ENCODE peak calls at places on chromosome 16, in four cellular contexts. S is fibroblast of the aortic adventitia, N is H7, K is mesendoderm. T is an unnamed sample.

GRCh38 chr16:354286-354881 is 1.9 kb upstream of the AXIN1 start:
- DNase-seq in S (no peak), N (no peak), K (no peak), T (no peak)

GRCh38 chr16:87713469-87714229 is 52.1 kb downstream of the KLHDC4 start:
- DNase-seq in S (no peak), N (no peak), K (no peak), T (no peak)

GRCh38 chr16:28313587-28313986 is 21.3 kb downstream of the SBK1 start:
- DNase-seq in S (no peak), N (no peak), K (no peak), T (no peak)

GRCh38 chr16:58501242-58502131 is 1.5 kb downstream of the NDRG4 start:
- DNase-seq in S (no peak), N (peak; percentile 98), K (peak; percentile 91), T (peak; percentile 95)

GRCh38 chr16:2156849-2157224 is 1.3 kb downstream of the TRAF7 start:
- DNase-seq in S (no peak), N (no peak), K (no peak), T (no peak)

GRCh38 chr16:81537721-81538561 is 93.3 kb downstream of the CMIP start:
- DNase-seq in S (peak; percentile 80), N (no peak), K (no peak), T (no peak)

GRCh38 chr16:75908718-75909117 is 182.4 kb upstream of the CPHXL start:
- DNase-seq in S (no peak), N (no peak), K (peak; percentile 8), T (no peak)

GRCh38 chr16:15829460-15829859 is 27.4 kb downstream of the MYH11 start:
- DNase-seq in S (peak; percentile 25), N (peak; percentile 45), K (peak; percentile 30), T (peak; percentile 46)

GRCh38 chr16:15415411-15416070 is 18.8 kb upstream of the BMERB1 start:
- DNase-seq in S (no peak), N (no peak), K (no peak), T (no peak)

GRCh38 chr16:55613578-55614333 is 42.0 kb upstream of the SLC6A2 start:
- DNase-seq in S (no peak), N (no peak), K (peak; percentile 71), T (no peak)

GRCh38 chr16:85825326-85825725 is 25.8 kb downstream of the COX4I1 start:
- DNase-seq in S (no peak), N (peak; percentile 86), K (peak; percentile 30), T (peak; percentile 61)

GRCh38 chr16:85735225-85735722 is 15.6 kb downstream of the C16orf74 start:
- DNase-seq in S (no peak), N (no peak), K (no peak), T (no peak)

GRCh38 chr16:5895137-5895536 is 797.5 kb upstream of the EEF2KMT start:
- DNase-seq in S (no peak), N (no peak), K (no peak), T (no peak)

GRCh38 chr16:20074089-20074956 is 633 bp upstream of the GPR139 start:
- DNase-seq in S (no peak), N (peak; percentile 40), K (no peak), T (peak; percentile 56)

GRCh38 chr16:11499295-11500089 is 87.2 kb downstream of the LITAF start:
- DNase-seq in S (no peak), N (peak; percentile 59), K (peak; percentile 45), T (peak; percentile 63)

GRCh38 chr16:1021553-1022160 is 40.1 kb downstream of the SOX8 start:
- DNase-seq in S (no peak), N (no peak), K (no peak), T (no peak)

GRCh38 chr16:57903656-57904055 is 67.3 kb downstream of the CNGB1 start:
- DNase-seq in S (no peak), N (no peak), K (no peak), T (no peak)

GRCh38 chr16:84460406-84461028 is 43.9 kb downstream of the MEAK7 start:
- DNase-seq in S (no peak), N (no peak), K (no peak), T (peak; percentile 26)

GRCh38 chr16:51149251-51149661 is 1.8 kb downstream of the SALL1 start:
- DNase-seq in S (no peak), N (no peak), K (no peak), T (peak; percentile 48)

GRCh38 chr16:12002447-12003006 is 26.0 kb downstream of the SNX29 start:
- DNase-seq in S (peak; percentile 57), N (no peak), K (no peak), T (no peak)

DNA sequence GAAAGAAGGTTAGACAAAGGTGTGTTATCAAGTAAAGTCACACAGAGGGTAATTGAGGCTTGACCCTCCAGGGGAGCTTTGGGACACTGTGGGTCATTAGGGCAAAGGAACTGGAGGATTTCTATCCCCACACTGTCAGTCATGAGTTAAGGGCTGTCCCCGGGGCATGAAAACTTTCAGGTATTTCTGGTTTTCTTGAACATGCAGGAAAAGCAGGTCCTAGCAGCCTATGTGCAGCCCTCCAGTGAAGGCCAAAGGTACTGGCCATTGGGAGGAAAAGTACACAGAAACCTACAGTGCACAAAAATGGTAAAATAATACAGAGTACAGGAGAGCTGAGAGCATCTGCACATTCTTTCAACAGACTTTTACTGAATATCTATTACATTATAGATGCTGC is 44.4 kb upstream of the SCNN1B start:
- DNase-seq in S (no peak), N (no peak), K (no peak), T (no peak)
- H3K4me3 ChIP-seq in S (no peak overlapping the region), N (no peak overlapping the region), K (no peak overlapping the region), T (no peak overlapping the region)

DNA sequence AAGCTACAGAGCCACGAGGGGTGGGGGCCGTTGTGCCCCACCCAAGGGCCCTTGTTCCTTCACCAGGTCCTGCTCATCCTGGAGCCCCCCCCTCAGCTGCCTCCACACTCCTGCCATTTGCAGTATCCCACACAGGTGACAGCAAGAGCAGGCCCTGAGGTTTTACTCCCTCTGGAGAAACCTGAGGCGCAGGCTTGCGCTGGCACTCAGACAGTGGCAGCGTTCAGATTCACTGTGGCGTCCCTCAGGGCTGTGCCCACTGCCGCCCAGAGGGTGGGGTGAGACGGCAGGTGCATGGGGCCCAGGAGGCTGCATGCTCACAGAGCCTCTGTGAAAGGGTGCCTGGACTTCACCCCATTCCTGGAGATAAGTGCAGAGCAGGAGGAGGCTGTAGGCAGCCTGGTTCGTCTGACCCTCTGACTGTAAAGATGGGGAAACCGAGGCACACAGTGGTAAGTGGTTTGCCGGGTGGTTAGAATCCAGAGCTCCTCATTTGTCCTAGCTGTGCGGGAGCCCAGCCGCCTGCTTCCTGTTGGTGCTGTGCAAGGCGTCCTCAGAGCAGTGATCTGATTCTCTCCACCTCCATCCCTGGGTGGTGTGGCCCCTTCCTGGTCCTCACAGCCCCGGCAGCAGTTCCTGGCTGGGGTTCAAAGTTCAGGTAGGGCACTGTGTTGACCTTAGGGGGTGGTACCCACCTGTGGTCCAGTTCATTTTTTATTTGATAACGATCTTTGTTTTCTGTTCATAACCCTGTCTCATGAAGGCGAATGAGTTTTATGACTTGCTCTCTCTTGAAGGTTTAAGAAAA is 1.6 kb downstream of the SPIRE2 start:
- DNase-seq in S (no peak), N (no peak), K (no peak), T (no peak)
- H3K4me3 ChIP-seq in S (no peak overlapping the region), N (no peak overlapping the region), K (no peak overlapping the region), T (peak overlapping the region; percentile 79)

GRCh38 chr16:13988038-13988437 is 68.1 kb downstream of the ERCC4 start:
- DNase-seq in S (no peak), N (no peak), K (no peak), T (no peak)
- H3K4me3 ChIP-seq in S (no peak overlapping the region), N (no peak overlapping the region), K (no peak overlapping the region), T (no peak overlapping the region)

GRCh38 chr16:49499018-49499785 is 125.6 kb downstream of the C16orf78 start:
- DNase-seq in S (no peak), N (no peak), K (peak; percentile 82), T (peak; percentile 72)
- H3K4me3 ChIP-seq in S (no peak overlapping the region), N (no peak overlapping the region), K (no peak overlapping the region), T (no peak overlapping the region)

GRCh38 chr16:4293181-4293716 is 20.4 kb upstream of the TFAP4 start:
- DNase-seq in S (no peak), N (peak; percentile 63), K (no peak), T (no peak)
- H3K4me3 ChIP-seq in S (no peak overlapping the region), N (no peak overlapping the region), K (no peak overlapping the region), T (peak overlapping the region; percentile 14)